ENCODE peak calls at places on chromosomes 7 and 10, in nine cellular contexts. One of them, this sample, is unnamed.

GRCh38 chr10:129531969-129532660 is 65.1 kb downstream of the MGMT start:
- DNase-seq in HCT116: no peak
- DNase-seq in fibroblast of lung: peak; percentile 65
- DNase-seq in K562: no peak
- DNase-seq in H1: no peak
- DNase-seq in mammary epithelial cell: peak; percentile 38
- DNase-seq in PC-9: peak; percentile 60
- DNase-seq in endothelial cell of umbilical vein: no peak
- DNase-seq in MM.1S: no peak
- DNase-seq in this sample: no peak

GRCh38 chr7:158187055-158187770 is 400.4 kb downstream of the PTPRN2 start:
- DNase-seq in HCT116: no peak
- DNase-seq in fibroblast of lung: peak; percentile 61
- DNase-seq in K562: no peak
- DNase-seq in H1: no peak
- DNase-seq in mammary epithelial cell: no peak
- DNase-seq in PC-9: no peak
- DNase-seq in endothelial cell of umbilical vein: no peak
- DNase-seq in MM.1S: no peak
- DNase-seq in this sample: no peak

GRCh38 chr7:23001610-23002009 is 12.3 kb downstream of the HYCC1 start:
- DNase-seq in HCT116: no peak
- DNase-seq in fibroblast of lung: no peak
- DNase-seq in K562: no peak
- DNase-seq in H1: no peak
- DNase-seq in mammary epithelial cell: no peak
- DNase-seq in PC-9: no peak
- DNase-seq in endothelial cell of umbilical vein: no peak
- DNase-seq in MM.1S: peak; percentile 76
- DNase-seq in this sample: no peak

GRCh38 chr7:142012825-142013506 is 17.3 kb downstream of the MGAM start:
- DNase-seq in HCT116: no peak
- DNase-seq in fibroblast of lung: peak; percentile 14
- DNase-seq in K562: no peak
- DNase-seq in H1: no peak
- DNase-seq in mammary epithelial cell: peak; percentile 47
- DNase-seq in PC-9: no peak
- DNase-seq in endothelial cell of umbilical vein: no peak
- DNase-seq in MM.1S: no peak
- DNase-seq in this sample: no peak

GRCh38 chr7:25677595-25677994 is 449.3 kb upstream of the NPVF start:
- DNase-seq in HCT116: no peak
- DNase-seq in fibroblast of lung: no peak
- DNase-seq in K562: no peak
- DNase-seq in H1: no peak
- DNase-seq in mammary epithelial cell: no peak
- DNase-seq in PC-9: no peak
- DNase-seq in endothelial cell of umbilical vein: no peak
- DNase-seq in MM.1S: no peak
- DNase-seq in this sample: no peak

GRCh38 chr7:22969010-22969431 is 44.9 kb downstream of the HYCC1 start:
- DNase-seq in HCT116: no peak
- DNase-seq in fibroblast of lung: no peak
- DNase-seq in K562: no peak
- DNase-seq in H1: no peak
- DNase-seq in mammary epithelial cell: no peak
- DNase-seq in PC-9: no peak
- DNase-seq in endothelial cell of umbilical vein: no peak
- DNase-seq in MM.1S: no peak
- DNase-seq in this sample: no peak

GRCh38 chr7:92177362-92177761 is 1.6 kb downstream of the LRRD1 start:
- DNase-seq in HCT116: no peak
- DNase-seq in fibroblast of lung: peak; percentile 41
- DNase-seq in K562: no peak
- DNase-seq in H1: no peak
- DNase-seq in mammary epithelial cell: peak; percentile 9
- DNase-seq in PC-9: no peak
- DNase-seq in endothelial cell of umbilical vein: peak; percentile 4
- DNase-seq in MM.1S: no peak
- DNase-seq in this sample: peak; percentile 5

GRCh38 chr7:123824754-123825067 is 20.3 kb upstream of the HYAL4 start:
- DNase-seq in HCT116: no peak
- DNase-seq in fibroblast of lung: no peak
- DNase-seq in K562: no peak
- DNase-seq in H1: no peak
- DNase-seq in mammary epithelial cell: no peak
- DNase-seq in PC-9: no peak
- DNase-seq in endothelial cell of umbilical vein: no peak
- DNase-seq in MM.1S: no peak
- DNase-seq in this sample: no peak

GRCh38 chr7:2511769-2512168 is 7.8 kb upstream of the LFNG start:
- DNase-seq in HCT116: no peak
- DNase-seq in fibroblast of lung: no peak
- DNase-seq in K562: no peak
- DNase-seq in H1: no peak
- DNase-seq in mammary epithelial cell: no peak
- DNase-seq in PC-9: no peak
- DNase-seq in endothelial cell of umbilical vein: no peak
- DNase-seq in MM.1S: no peak
- DNase-seq in this sample: no peak

GRCh38 chr10:52314007-52314821 is at the start of gene DKK1:
- DNase-seq in HCT116: peak; percentile 86
- DNase-seq in fibroblast of lung: peak; percentile 69
- DNase-seq in K562: no peak
- DNase-seq in H1: peak; percentile 95
- DNase-seq in mammary epithelial cell: peak; percentile 87
- DNase-seq in PC-9: peak; percentile 93
- DNase-seq in endothelial cell of umbilical vein: peak; percentile 89
- DNase-seq in MM.1S: peak; percentile 85
- DNase-seq in this sample: no peak
- TF ChIP-seq EZH2 in HCT116: no peak
- TF ChIP-seq EZH2 in fibroblast of lung: no peak
- TF ChIP-seq EZH2 in K562: no peak
- TF ChIP-seq EZH2 in H1: peak; percentile 22
- TF ChIP-seq EZH2 in mammary epithelial cell: no peak
- TF ChIP-seq EZH2 in PC-9: no peak
- TF ChIP-seq EZH2 in endothelial cell of umbilical vein: no peak
- TF ChIP-seq EZH2 in MM.1S: no peak
- TF ChIP-seq EZH2 in this sample: no peak

GRCh38 chr10:91163709-91164474 is 56.6 kb upstream of the PCGF5 start:
- DNase-seq in HCT116: peak; percentile 15
- DNase-seq in fibroblast of lung: peak; percentile 80
- DNase-seq in K562: peak; percentile 48
- DNase-seq in H1: peak; percentile 54
- DNase-seq in mammary epithelial cell: peak; percentile 74
- DNase-seq in PC-9: peak; percentile 53
- DNase-seq in endothelial cell of umbilical vein: peak; percentile 68
- DNase-seq in MM.1S: no peak
- DNase-seq in this sample: no peak

GRCh38 chr10:91164520-91165065 is 55.9 kb upstream of the PCGF5 start:
- DNase-seq in HCT116: no peak
- DNase-seq in fibroblast of lung: peak; percentile 34
- DNase-seq in K562: no peak
- DNase-seq in H1: no peak
- DNase-seq in mammary epithelial cell: no peak
- DNase-seq in PC-9: no peak
- DNase-seq in endothelial cell of umbilical vein: no peak
- DNase-seq in MM.1S: no peak
- DNase-seq in this sample: no peak

GRCh38 chr10:91162495-91163268 is 57.8 kb upstream of the PCGF5 start:
- DNase-seq in HCT116: no peak
- DNase-seq in fibroblast of lung: peak; percentile 47
- DNase-seq in K562: peak; percentile 75
- DNase-seq in H1: peak; percentile 59
- DNase-seq in mammary epithelial cell: peak; percentile 54
- DNase-seq in PC-9: peak; percentile 58
- DNase-seq in endothelial cell of umbilical vein: peak; percentile 61
- DNase-seq in MM.1S: peak; percentile 78
- DNase-seq in this sample: no peak

GRCh38 chr10:91162050-91162494 is 58.4 kb upstream of the PCGF5 start:
- DNase-seq in HCT116: no peak
- DNase-seq in fibroblast of lung: peak; percentile 16
- DNase-seq in K562: peak; percentile 24
- DNase-seq in H1: no peak
- DNase-seq in mammary epithelial cell: no peak
- DNase-seq in PC-9: peak; percentile 13
- DNase-seq in endothelial cell of umbilical vein: no peak
- DNase-seq in MM.1S: no peak
- DNase-seq in this sample: no peak

GRCh38 chr10:91163269-91163708 is 57.2 kb upstream of the PCGF5 start:
- DNase-seq in HCT116: peak; percentile 12
- DNase-seq in fibroblast of lung: peak; percentile 59
- DNase-seq in K562: peak; percentile 42
- DNase-seq in H1: peak; percentile 79
- DNase-seq in mammary epithelial cell: peak; percentile 51
- DNase-seq in PC-9: peak; percentile 42
- DNase-seq in endothelial cell of umbilical vein: peak; percentile 55
- DNase-seq in MM.1S: peak; percentile 74
- DNase-seq in this sample: no peak
- TF ChIP-seq EZH2 in HCT116: no peak
- TF ChIP-seq EZH2 in fibroblast of lung: no peak
- TF ChIP-seq EZH2 in K562: no peak
- TF ChIP-seq EZH2 in H1: peak; percentile 24
- TF ChIP-seq EZH2 in mammary epithelial cell: no peak
- TF ChIP-seq EZH2 in PC-9: no peak
- TF ChIP-seq EZH2 in endothelial cell of umbilical vein: no peak
- TF ChIP-seq EZH2 in MM.1S: no peak
- TF ChIP-seq EZH2 in this sample: no peak

GRCh38 chr10:24367688-24368087 is 158.8 kb downstream of the KIAA1217 start:
- DNase-seq in HCT116: no peak
- DNase-seq in fibroblast of lung: no peak
- DNase-seq in K562: no peak
- DNase-seq in H1: no peak
- DNase-seq in mammary epithelial cell: no peak
- DNase-seq in PC-9: no peak
- DNase-seq in endothelial cell of umbilical vein: no peak
- DNase-seq in MM.1S: no peak
- DNase-seq in this sample: no peak
- TF ChIP-seq EZH2 in HCT116: no peak
- TF ChIP-seq EZH2 in fibroblast of lung: no peak
- TF ChIP-seq EZH2 in K562: no peak
- TF ChIP-seq EZH2 in H1: no peak
- TF ChIP-seq EZH2 in mammary epithelial cell: no peak
- TF ChIP-seq EZH2 in PC-9: no peak
- TF ChIP-seq EZH2 in endothelial cell of umbilical vein: no peak
- TF ChIP-seq EZH2 in MM.1S: no peak
- TF ChIP-seq EZH2 in this sample: no peak

GRCh38 chr7:27211084-27211446 is 11.2 kb upstream of the HOXA13 start:
- DNase-seq in HCT116: no peak
- DNase-seq in fibroblast of lung: no peak
- DNase-seq in K562: no peak
- DNase-seq in H1: no peak
- DNase-seq in mammary epithelial cell: no peak
- DNase-seq in PC-9: no peak
- DNase-seq in endothelial cell of umbilical vein: no peak
- DNase-seq in MM.1S: no peak
- DNase-seq in this sample: no peak
- TF ChIP-seq EZH2 in HCT116: no peak
- TF ChIP-seq EZH2 in fibroblast of lung: peak; percentile 6
- TF ChIP-seq EZH2 in K562: no peak
- TF ChIP-seq EZH2 in H1: peak; percentile 42
- TF ChIP-seq EZH2 in mammary epithelial cell: peak; percentile 20
- TF ChIP-seq EZH2 in PC-9: no peak
- TF ChIP-seq EZH2 in endothelial cell of umbilical vein: no peak
- TF ChIP-seq EZH2 in MM.1S: no peak
- TF ChIP-seq EZH2 in this sample: no peak

GRCh38 chr7:155464948-155465739 is 7.2 kb downstream of the EN2 start:
- DNase-seq in HCT116: no peak
- DNase-seq in fibroblast of lung: no peak
- DNase-seq in K562: no peak
- DNase-seq in H1: peak; percentile 49
- DNase-seq in mammary epithelial cell: no peak
- DNase-seq in PC-9: no peak
- DNase-seq in endothelial cell of umbilical vein: no peak
- DNase-seq in MM.1S: no peak
- DNase-seq in this sample: no peak

GRCh38 chr7:155461631-155462030 is 3.7 kb downstream of the EN2 start:
- DNase-seq in HCT116: no peak
- DNase-seq in fibroblast of lung: no peak
- DNase-seq in K562: no peak
- DNase-seq in H1: peak; percentile 55
- DNase-seq in mammary epithelial cell: no peak
- DNase-seq in PC-9: no peak
- DNase-seq in endothelial cell of umbilical vein: no peak
- DNase-seq in MM.1S: no peak
- DNase-seq in this sample: no peak

GRCh38 chr7:155464183-155464582 is 6.3 kb downstream of the EN2 start:
- DNase-seq in HCT116: no peak
- DNase-seq in fibroblast of lung: no peak
- DNase-seq in K562: peak; percentile 42
- DNase-seq in H1: no peak
- DNase-seq in mammary epithelial cell: no peak
- DNase-seq in PC-9: no peak
- DNase-seq in endothelial cell of umbilical vein: no peak
- DNase-seq in MM.1S: no peak
- DNase-seq in this sample: no peak

GRCh38 chr7:155462163-155462735 is 4.3 kb downstream of the EN2 start:
- DNase-seq in HCT116: no peak
- DNase-seq in fibroblast of lung: no peak
- DNase-seq in K562: no peak
- DNase-seq in H1: peak; percentile 49
- DNase-seq in mammary epithelial cell: no peak
- DNase-seq in PC-9: no peak
- DNase-seq in endothelial cell of umbilical vein: no peak
- DNase-seq in MM.1S: no peak
- DNase-seq in this sample: no peak

DNA sequence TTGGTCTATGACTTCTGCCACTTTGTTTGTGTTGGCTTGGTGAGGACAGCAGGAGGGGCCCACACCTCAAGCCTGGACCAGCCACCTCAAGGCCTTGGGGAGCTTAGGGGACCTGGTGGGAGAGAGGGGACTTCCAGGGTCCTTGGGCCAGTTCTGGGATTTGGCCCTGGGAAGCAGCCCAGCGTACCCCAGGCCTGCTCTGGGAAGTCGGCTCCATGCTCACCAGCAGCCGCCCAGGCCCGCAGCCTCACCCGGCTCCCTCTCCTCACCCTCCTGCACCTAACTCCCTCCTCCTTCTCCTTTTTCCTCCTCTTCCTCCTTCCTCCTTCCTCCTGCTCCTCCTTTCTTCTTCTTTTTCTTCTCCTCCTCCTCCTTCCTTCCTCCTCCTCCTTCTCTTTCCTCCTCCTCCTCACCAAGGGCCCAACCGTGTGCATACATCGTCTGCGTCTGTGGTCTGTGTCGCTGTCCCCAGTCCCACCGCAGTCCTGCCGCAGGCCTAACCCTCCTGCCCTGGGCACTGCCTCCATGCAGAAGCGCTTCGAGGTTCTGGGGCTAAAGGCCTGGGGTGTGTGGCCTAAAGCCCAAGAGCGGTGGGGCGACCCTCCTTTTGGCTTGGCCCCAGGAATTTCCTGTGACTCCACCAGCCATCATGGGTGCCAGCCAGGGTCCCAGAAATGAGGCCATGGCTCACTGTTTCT is 5.3 kb downstream of the EN2 start:
- DNase-seq in HCT116: no peak
- DNase-seq in fibroblast of lung: no peak
- DNase-seq in K562: no peak
- DNase-seq in H1: peak; percentile 64
- DNase-seq in mammary epithelial cell: no peak
- DNase-seq in PC-9: no peak
- DNase-seq in endothelial cell of umbilical vein: no peak
- DNase-seq in MM.1S: no peak
- DNase-seq in this sample: no peak
- TF ChIP-seq EZH2 in HCT116: no peak
- TF ChIP-seq EZH2 in fibroblast of lung: peak; percentile 61
- TF ChIP-seq EZH2 in K562: no peak
- TF ChIP-seq EZH2 in H1: peak; percentile 86
- TF ChIP-seq EZH2 in mammary epithelial cell: peak; percentile 82
- TF ChIP-seq EZH2 in PC-9: no peak
- TF ChIP-seq EZH2 in endothelial cell of umbilical vein: peak; percentile 80
- TF ChIP-seq EZH2 in MM.1S: no peak
- TF ChIP-seq EZH2 in this sample: no peak

This sample was measured in SK-N-MC.